ENCODE peak calls at places on chromosome 20, in eight cellular contexts. E is GM23248; G is tibial nerve; C is renal cortical epithelial cell; J is kidney epithelial cell; A is T-helper 9 cell; Z is iPS-NIHi11; P is activated CD4-positive, alpha-beta T cell treated with anti-CD3 and anti-CD28 coated beads, Interleukin-2, amount 50 U/mL, for 48 hours. H is an unnamed sample.

GRCh38 chr20:61170521-61170920 is 81.5 kb upstream of the CDH4 start:
- DNase-seq in E (no peak), C (no peak), A (no peak), J (no peak), P (no peak), G (no peak), Z (peak; percentile 79), H (no peak)

GRCh38 chr20:53381568-53382262 is 211.9 kb downstream of the ZNF217 start:
- DNase-seq in C (no peak), Z (no peak), J (no peak), P (no peak), A (no peak), G (no peak), E (no peak), H (no peak)

GRCh38 chr20:62776692-62777527 is 19.4 kb upstream of the MRGBP start:
- DNase-seq in P (peak; percentile 73), Z (peak; percentile 77), C (peak; percentile 28), J (no peak), E (no peak), G (no peak), A (peak; percentile 16), H (no peak)

GRCh38 chr20:671252-672030 is 4.2 kb downstream of the SCRT2 start:
- DNase-seq in C (no peak), A (no peak), G (no peak), E (no peak), J (no peak), P (no peak), Z (no peak), H (no peak)

GRCh38 chr20:15200139-15200538 is 862.7 kb upstream of the FLRT3 start:
- DNase-seq in Z (no peak), G (no peak), J (no peak), E (peak; percentile 64), A (no peak), P (no peak), C (peak; percentile 7), H (no peak)

GRCh38 chr20:46683939-46684750 is 5.1 kb downstream of the TP53RK start:
- DNase-seq in E (peak; percentile 85), C (peak; percentile 68), Z (peak; percentile 74), G (peak; percentile 27), J (peak; percentile 25), P (no peak), A (no peak), H (no peak)

GRCh38 chr20:7352165-7352564 is 584.7 kb downstream of the BMP2 start:
- DNase-seq in J (no peak), G (no peak), P (no peak), C (no peak), Z (no peak), A (no peak), E (no peak), H (no peak)

GRCh38 chr20:46343358-46344357 is 35.4 kb upstream of the CDH22 start:
- DNase-seq in J (no peak), C (no peak), G (no peak), A (no peak), P (no peak), E (no peak), Z (no peak), H (no peak)

GRCh38 chr20:2751347-2751867 is 49.0 kb downstream of the CPXM1 start:
- DNase-seq in A (no peak), E (no peak), P (no peak), C (no peak), Z (no peak), G (no peak), J (no peak), H (no peak)

GRCh38 chr20:46757754-46758678 is 48.6 kb downstream of the SLC2A10 start:
- DNase-seq in A (peak; percentile 21), E (peak; percentile 69), G (peak; percentile 35), J (no peak), C (peak; percentile 37), Z (peak; percentile 82), P (peak; percentile 59), H (no peak)

GRCh38 chr20:31705598-31706597 is 16.8 kb downstream of the BCL2L1 start:
- DNase-seq in G (no peak), P (no peak), Z (no peak), J (no peak), C (peak; percentile 64), E (no peak), A (no peak), H (no peak)

GRCh38 chr20:47860049-47860830 is 75.0 kb upstream of the SULF2 start:
- DNase-seq in G (no peak), P (no peak), J (no peak), Z (no peak), E (no peak), C (no peak), A (no peak), H (no peak)

GRCh38 chr20:59628171-59628570 is 23.8 kb downstream of the PHACTR3 start:
- DNase-seq in P (no peak), G (no peak), C (no peak), J (no peak), A (no peak), Z (no peak), E (no peak), H (no peak)

GRCh38 chr20:1876217-1876921 is 18.8 kb upstream of the SIRPA start:
- DNase-seq in C (no peak), Z (no peak), A (no peak), G (no peak), E (no peak), J (no peak), P (no peak), H (no peak)

GRCh38 chr20:63265891-63266515 is 6.6 kb upstream of the ARFGAP1 start:
- DNase-seq in A (no peak), Z (no peak), E (peak; percentile 84), C (no peak), P (no peak), G (no peak), J (no peak), H (no peak)

GRCh38 chr20:41393705-41394066 is 27.1 kb upstream of the EMILIN3 start:
- DNase-seq in P (no peak), G (no peak), J (no peak), A (no peak), E (no peak), Z (no peak), C (no peak), H (no peak)

GRCh38 chr20:50868509-50869495 is 62.4 kb downstream of the ADNP start:
- DNase-seq in C (peak; percentile 39), P (no peak), Z (no peak), A (no peak), J (peak; percentile 18), G (no peak), E (no peak), H (no peak)

GRCh38 chr20:23508449-23508848 is 17.5 kb downstream of the CST8 start:
- DNase-seq in J (no peak), Z (no peak), C (no peak), P (no peak), G (no peak), A (no peak), E (no peak), H (no peak)

GRCh38 chr20:49318430-49319203 is 40.8 kb upstream of the ZNFX1 start:
- DNase-seq in Z (peak; percentile 43), P (no peak), E (peak; percentile 23), J (no peak), C (no peak), G (no peak), A (peak; percentile 7), H (no peak)

GRCh38 chr20:50379049-50379990 is 130.9 kb upstream of the PTPN1 start:
- DNase-seq in A (no peak), Z (no peak), P (no peak), E (peak; percentile 91), C (no peak), J (no peak), G (peak; percentile 86), H (peak; percentile 29)

GRCh38 chr20:21179796-21180195 is 53.9 kb downstream of the KIZ start:
- DNase-seq in J (no peak), P (no peak), A (no peak), G (no peak), C (no peak), Z (no peak), E (peak; percentile 82), H (no peak)

GRCh38 chr20:42483694-42484303 is 705.9 kb downstream of the PTPRT start:
- DNase-seq in P (peak; percentile 11), J (no peak), G (no peak), A (no peak), C (no peak), E (no peak), Z (peak; percentile 79), H (no peak)

GRCh38 chr20:45229264-45230056 is 8.3 kb downstream of the SEMG2 start:
- DNase-seq in Z (peak; percentile 67), C (no peak), E (peak; percentile 23), G (no peak), J (no peak), A (no peak), P (peak; percentile 74), H (no peak)

GRCh38 chr20:32479012-32479411 is 106.1 kb downstream of the NOL4L start:
- DNase-seq in G (no peak), A (no peak), J (no peak), E (no peak), C (no peak), Z (no peak), P (no peak), H (no peak)